ENCODE peak calls at places on chromosomes 16 and 17, in four cellular contexts. One of them, this sample, is unnamed.

GRCh38 chr17:79077587-79077986 is 3.0 kb downstream of the ENGASE start:
- DNase-seq in aorta: peak; percentile 74
- DNase-seq in caudate nucleus: no peak
- DNase-seq in AML-193: no peak
- DNase-seq in this sample: no peak

GRCh38 chr17:71703701-71704100 is 417.1 kb upstream of the SOX9 start:
- DNase-seq in aorta: no peak
- DNase-seq in AML-193: no peak
- DNase-seq in caudate nucleus: no peak
- DNase-seq in this sample: peak; percentile 50

GRCh38 chr16:56245197-56245596 is 53.9 kb downstream of the GNAO1 start:
- DNase-seq in aorta: no peak
- DNase-seq in AML-193: no peak
- DNase-seq in caudate nucleus: no peak
- DNase-seq in this sample: peak; percentile 98

GRCh38 chr16:19114359-19115147 is 789 bp downstream of the ITPRIPL2 start:
- DNase-seq in caudate nucleus: no peak
- DNase-seq in AML-193: no peak
- DNase-seq in aorta: peak; percentile 89
- DNase-seq in this sample: no peak

GRCh38 chr17:303161-303560 is 49.4 kb downstream of the RPH3AL start:
- DNase-seq in caudate nucleus: no peak
- DNase-seq in AML-193: no peak
- DNase-seq in aorta: peak; percentile 11
- DNase-seq in this sample: no peak

GRCh38 chr17:63142836-63143235 is 176.8 kb downstream of the TANC2 start:
- DNase-seq in AML-193: no peak
- DNase-seq in aorta: no peak
- DNase-seq in caudate nucleus: no peak
- DNase-seq in this sample: no peak

GRCh38 chr17:77242118-77242800 is 101.5 kb downstream of the SEC14L1 start:
- DNase-seq in aorta: no peak
- DNase-seq in caudate nucleus: no peak
- DNase-seq in AML-193: no peak
- DNase-seq in this sample: no peak

GRCh38 chr16:50021509-50021908 is 3.5 kb upstream of the CNEP1R1 start:
- DNase-seq in aorta: no peak
- DNase-seq in AML-193: peak; percentile 6
- DNase-seq in caudate nucleus: no peak
- DNase-seq in this sample: peak; percentile 43

GRCh38 chr16:57993897-57994296 is 6.6 kb downstream of the ZNF319 start:
- DNase-seq in aorta: peak; percentile 67
- DNase-seq in caudate nucleus: no peak
- DNase-seq in AML-193: no peak
- DNase-seq in this sample: no peak

GRCh38 chr16:80614908-80615696 is 74.3 kb downstream of the DYNLRB2 start:
- DNase-seq in caudate nucleus: no peak
- DNase-seq in AML-193: no peak
- DNase-seq in aorta: no peak
- DNase-seq in this sample: peak; percentile 97

GRCh38 chr16:27639588-27640276 is 89.8 kb downstream of the KATNIP start:
- DNase-seq in caudate nucleus: peak; percentile 71
- DNase-seq in AML-193: peak; percentile 9
- DNase-seq in aorta: no peak
- DNase-seq in this sample: peak; percentile 40

GRCh38 chr17:61967729-61968128 is 39.9 kb upstream of the INTS2 start:
- DNase-seq in caudate nucleus: no peak
- DNase-seq in AML-193: no peak
- DNase-seq in aorta: no peak
- DNase-seq in this sample: no peak

GRCh38 chr17:61200349-61200735 is 199.3 kb upstream of the TBX2 start:
- DNase-seq in AML-193: no peak
- DNase-seq in aorta: no peak
- DNase-seq in caudate nucleus: no peak
- DNase-seq in this sample: no peak

GRCh38 chr16:83898463-83899271 is at the start of gene MLYCD:
- DNase-seq in AML-193: peak; percentile 58
- DNase-seq in caudate nucleus: peak; percentile 84
- DNase-seq in aorta: peak; percentile 95
- DNase-seq in this sample: peak; percentile 72

GRCh38 chr16:5971106-5971505 is 873.5 kb upstream of the EEF2KMT start:
- DNase-seq in aorta: no peak
- DNase-seq in AML-193: no peak
- DNase-seq in caudate nucleus: no peak
- DNase-seq in this sample: no peak

GRCh38 chr16:11298143-11298900 is 17.2 kb upstream of the PRM1 start:
- DNase-seq in caudate nucleus: no peak
- DNase-seq in aorta: no peak
- DNase-seq in AML-193: no peak
- DNase-seq in this sample: no peak

GRCh38 chr17:67244621-67245072 is 349 bp downstream of the HELZ start:
- DNase-seq in aorta: peak; percentile 78
- DNase-seq in caudate nucleus: no peak
- DNase-seq in AML-193: no peak
- DNase-seq in this sample: peak; percentile 8

GRCh38 chr16:89593841-89594240 is 18.3 kb downstream of the CPNE7 start:
- DNase-seq in AML-193: no peak
- DNase-seq in aorta: no peak
- DNase-seq in caudate nucleus: no peak
- DNase-seq in this sample: no peak

GRCh38 chr17:1197781-1198490 is 18.2 kb upstream of the ABR start:
- DNase-seq in aorta: no peak
- DNase-seq in caudate nucleus: peak; percentile 31
- DNase-seq in AML-193: peak; percentile 80
- DNase-seq in this sample: no peak

GRCh38 chr17:82358467-82359350 is at the start of gene TEX19:
- DNase-seq in AML-193: no peak
- DNase-seq in aorta: no peak
- DNase-seq in caudate nucleus: no peak
- DNase-seq in this sample: no peak

GRCh38 chr17:73706858-73707257 is 62.6 kb upstream of the SDK2 start:
- DNase-seq in aorta: peak; percentile 26
- DNase-seq in caudate nucleus: no peak
- DNase-seq in AML-193: no peak
- DNase-seq in this sample: no peak

GRCh38 chr17:31489295-31490018 is 98.0 kb downstream of the RAB11FIP4 start:
- DNase-seq in aorta: no peak
- DNase-seq in caudate nucleus: no peak
- DNase-seq in AML-193: no peak
- DNase-seq in this sample: no peak

GRCh38 chr16:590165-590874 is 454 bp downstream of the RAB40C start:
- DNase-seq in caudate nucleus: no peak
- DNase-seq in aorta: peak; percentile 84
- DNase-seq in AML-193: no peak
- DNase-seq in this sample: peak; percentile 31